ENCODE peak calls at places on chromosomes 11 and 22, in nine cellular contexts. G, R, A, N, Y, S, F, D and E are unnamed samples.

GRCh38 chr22:35995772-35996171 is 32.9 kb downstream of the RBFOX2 start:
- DNase-seq in G (no peak), R (peak; percentile 77), A (peak; percentile 50), N (no peak), Y (peak; percentile 84), S (peak; percentile 56), F (peak; percentile 66), D (peak; percentile 88), E (peak; percentile 71)

GRCh38 chr11:75981546-75981945 is 166.5 kb downstream of the UVRAG start:
- DNase-seq in G (no peak), R (no peak), A (no peak), N (no peak), Y (no peak), S (no peak), F (no peak), D (no peak), E (no peak)

GRCh38 chr11:129815596-129816461 is at the start of gene TMEM45B:
- DNase-seq in G (peak; percentile 67), R (no peak), A (no peak), N (no peak), Y (no peak), S (peak; percentile 42), F (peak; percentile 82), D (no peak), E (peak; percentile 84)

GRCh38 chr11:66470015-66470414 is 3.3 kb downstream of the PELI3 start:
- DNase-seq in G (peak; percentile 46), R (no peak), A (no peak), N (no peak), Y (no peak), S (no peak), F (no peak), D (no peak), E (no peak)

GRCh38 chr22:37549704-37550059 is 10.6 kb upstream of the CDC42EP1 start:
- DNase-seq in G (no peak), R (no peak), A (no peak), N (no peak), Y (no peak), S (peak; percentile 92), F (no peak), D (no peak), E (no peak)

GRCh38 chr11:65615229-65615949 is at the start of gene PCNX3:
- DNase-seq in G (peak; percentile 100), R (peak; percentile 100), A (peak; percentile 100), N (peak; percentile 98), Y (peak; percentile 100), S (peak; percentile 100), F (peak; percentile 100), D (peak; percentile 100), E (peak; percentile 100)

GRCh38 chr11:74739546-74740270 is 8.5 kb upstream of the CHRDL2 start:
- DNase-seq in G (peak; percentile 90), R (peak; percentile 33), A (no peak), N (peak; percentile 80), Y (peak; percentile 69), S (peak; percentile 65), F (peak; percentile 45), D (peak; percentile 35), E (peak; percentile 50)

GRCh38 chr22:33049125-33049729 is 9.0 kb downstream of the SYN3 start:
- DNase-seq in G (peak; percentile 91), R (peak; percentile 70), A (peak; percentile 32), N (peak; percentile 65), Y (peak; percentile 81), S (peak; percentile 83), F (peak; percentile 67), D (peak; percentile 61), E (peak; percentile 55)

GRCh38 chr22:24938741-24939341 is 7.7 kb downstream of the LHFPL7 start:
- DNase-seq in G (peak; percentile 94), R (no peak), A (no peak), N (peak; percentile 33), Y (no peak), S (peak; percentile 56), F (no peak), D (no peak), E (no peak)

GRCh38 chr22:46958191-46958590 is 195.7 kb downstream of the TBC1D22A start:
- DNase-seq in G (no peak), R (no peak), A (no peak), N (no peak), Y (no peak), S (no peak), F (no peak), D (no peak), E (no peak)

GRCh38 chr11:75402002-75402773 is 2.9 kb downstream of the RPS3 start:
- DNase-seq in G (no peak), R (no peak), A (no peak), N (no peak), Y (no peak), S (no peak), F (no peak), D (no peak), E (no peak)

GRCh38 chr11:78212586-78213371 is 24.1 kb downstream of the USP35 start:
- DNase-seq in G (no peak), R (peak; percentile 9), A (no peak), N (no peak), Y (no peak), S (no peak), F (no peak), D (no peak), E (no peak)

GRCh38 chr11:68925613-68926012 is 21.9 kb downstream of the IGHMBP2 start:
- DNase-seq in G (no peak), R (no peak), A (no peak), N (no peak), Y (no peak), S (no peak), F (no peak), D (no peak), E (no peak)

GRCh38 chr22:39661842-39662676 is 91.5 kb downstream of the CACNA1I start:
- DNase-seq in G (peak; percentile 97), R (no peak), A (no peak), N (peak; percentile 88), Y (no peak), S (peak; percentile 46), F (peak; percentile 70), D (no peak), E (peak; percentile 87)

GRCh38 chr11:110196241-110196754 is 100.1 kb downstream of the RDX start:
- DNase-seq in G (no peak), R (no peak), A (no peak), N (no peak), Y (no peak), S (no peak), F (peak; percentile 20), D (peak; percentile 81), E (no peak)

GRCh38 chr11:72864692-72865655 is 50.8 kb downstream of the ATG16L2 start:
- DNase-seq in G (no peak), R (peak; percentile 23), A (no peak), N (no peak), Y (no peak), S (no peak), F (no peak), D (peak; percentile 38), E (no peak)

GRCh38 chr11:95132956-95133355 is 43.3 kb downstream of the ENDOD1 start:
- DNase-seq in G (no peak), R (no peak), A (no peak), N (no peak), Y (no peak), S (no peak), F (peak; percentile 50), D (no peak), E (peak; percentile 42)

GRCh38 chr11:44157019-44157418 is 61.5 kb downstream of the EXT2 start:
- DNase-seq in G (no peak), R (no peak), A (no peak), N (no peak), Y (peak; percentile 40), S (no peak), F (no peak), D (no peak), E (no peak)

GRCh38 chr11:107598225-107599139 is 7.5 kb downstream of the ELMOD1 start:
- DNase-seq in G (peak; percentile 73), R (no peak), A (no peak), N (no peak), Y (peak; percentile 54), S (no peak), F (no peak), D (no peak), E (no peak)
- TF ChIP-seq CTCF in G (peak; percentile 77), R (peak; percentile 28), A (no peak), N (peak; percentile 44), Y (peak; percentile 43), S (no peak), F (no peak), D (peak; percentile 80), E (no peak)

GRCh38 chr11:47376183-47376542 is 2.2 kb downstream of the SPI1 start:
- DNase-seq in G (no peak), R (no peak), A (no peak), N (no peak), Y (no peak), S (no peak), F (no peak), D (no peak), E (no peak)
- H3K4me3 ChIP-seq in G (no peak overlapping the region), R (peak overlapping the region; percentile 45), A (no peak overlapping the region), N (peak overlapping the region; percentile 47), Y (peak overlapping the region; percentile 30), S (no peak overlapping the region), F (peak overlapping the region; percentile 38), D (no peak overlapping the region), E (no peak overlapping the region)

DNA sequence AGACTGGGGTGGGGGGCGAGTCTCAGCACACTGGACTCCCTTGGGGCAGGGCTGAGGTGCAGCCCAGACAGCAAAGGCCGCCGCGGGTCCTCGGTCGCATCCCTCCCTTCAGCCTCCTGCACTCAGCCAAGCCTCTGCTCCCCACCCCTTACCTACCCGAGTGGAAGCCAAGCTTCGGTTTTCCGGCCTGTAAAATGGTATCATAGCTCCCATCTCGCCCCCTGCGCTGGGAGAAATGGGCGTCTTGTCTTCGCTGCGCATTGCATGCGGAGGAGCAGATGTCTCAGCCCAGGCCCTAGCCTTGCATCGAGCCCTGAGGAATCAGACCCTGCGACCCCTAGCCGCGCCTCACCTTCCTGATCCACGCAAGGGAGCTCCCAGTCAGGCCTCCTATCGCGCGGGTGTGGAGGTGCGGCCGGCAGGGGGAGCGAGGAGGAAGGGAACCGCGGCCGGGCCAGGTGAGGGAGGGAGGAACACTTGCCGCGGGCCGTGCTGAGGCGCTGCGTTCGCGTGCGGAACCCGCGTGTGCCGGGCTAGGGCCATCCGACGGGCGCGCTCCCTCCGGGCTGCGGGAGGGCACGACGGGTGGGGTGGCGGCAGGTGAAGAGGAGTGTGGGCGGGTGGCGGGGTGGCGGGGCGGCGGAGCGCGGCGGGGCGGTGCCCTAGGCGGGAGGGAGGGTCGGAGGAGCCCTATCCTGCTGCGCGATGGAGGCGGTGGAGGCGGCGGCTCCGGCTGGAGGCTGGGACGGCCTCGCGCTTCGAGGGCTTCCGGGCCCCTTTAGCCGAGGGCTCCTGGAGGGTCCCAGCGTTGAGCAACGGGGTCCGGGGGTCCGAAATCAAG is 4.1 kb upstream of the TBX1 start:
- DNase-seq in G (peak; percentile 73), R (no peak), A (no peak), N (peak; percentile 99), Y (no peak), S (peak; percentile 58), F (peak; percentile 71), D (no peak), E (peak; percentile 62)
- TF ChIP-seq CTCF in G (peak; percentile 53), R (peak; percentile 55), A (peak; percentile 43), N (peak; percentile 98), Y (peak; percentile 27), S (peak; percentile 48), F (peak; percentile 74), D (peak; percentile 63), E (peak; percentile 16)

DNA sequence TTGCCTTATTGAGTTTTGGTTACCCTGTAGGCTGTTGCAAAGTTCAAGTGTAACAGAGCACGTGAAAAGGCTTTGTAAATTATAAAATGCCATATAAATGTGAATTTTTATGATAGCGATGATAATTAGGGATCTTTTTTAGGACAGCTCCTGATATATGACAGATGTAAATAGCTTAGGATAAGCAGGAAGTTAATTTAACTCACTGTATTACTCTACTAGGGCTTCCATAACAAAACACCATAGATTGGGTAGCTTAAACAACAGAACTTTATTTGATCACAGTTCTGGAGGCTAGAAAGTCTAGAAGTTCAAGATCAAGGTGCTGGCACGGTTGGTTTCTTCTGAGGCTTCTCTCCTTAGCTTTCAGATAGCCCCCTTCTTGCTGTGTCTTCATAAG is 17.0 kb upstream of the PDE3B start:
- DNase-seq in G (no peak), R (no peak), A (no peak), N (no peak), Y (no peak), S (no peak), F (no peak), D (no peak), E (no peak)
- H3K4me3 ChIP-seq in G (no peak overlapping the region), R (no peak overlapping the region), A (no peak overlapping the region), N (no peak overlapping the region), Y (no peak overlapping the region), S (no peak overlapping the region), F (no peak overlapping the region), D (no peak overlapping the region), E (no peak overlapping the region)